ENCODE peak calls at places on chromosome 6, in six cellular contexts. F is DND-41; Q is CD4-positive, alpha-beta T cell; J is ovary; M is mesendoderm; E is brain microvascular endothelial cell. K is an unnamed sample.

GRCh38 chr6:21001736-21002135 is 467.5 kb downstream of the CDKAL1 start:
- DNase-seq in E (no peak), Q (no peak), M (no peak), J (no peak), F (no peak), K (no peak)

GRCh38 chr6:157625764-157626163 is 197.3 kb upstream of the SNX9 start:
- DNase-seq in E (peak; percentile 44), Q (no peak), M (no peak), J (no peak), F (no peak), K (no peak)

GRCh38 chr6:151961809-151962208 is 154.3 kb downstream of the ESR1 start:
- DNase-seq in M (no peak), E (no peak), Q (no peak), F (no peak), J (no peak), K (no peak)

GRCh38 chr6:39416728-39417127 is 94.2 kb upstream of the KCNK16 start:
- DNase-seq in M (peak; percentile 90), Q (no peak), F (no peak), J (no peak), E (peak; percentile 77), K (no peak)

GRCh38 chr6:25579902-25580495 is 72.0 kb upstream of the SCGN start:
- DNase-seq in J (no peak), E (no peak), Q (no peak), M (no peak), F (peak; percentile 26), K (no peak)

GRCh38 chr6:142885182-142885867 is 59.7 kb downstream of the HIVEP2 start:
- DNase-seq in F (no peak), E (peak; percentile 99), Q (no peak), J (peak; percentile 43), M (peak; percentile 98), K (peak; percentile 90)

GRCh38 chr6:107815846-107816245 is 8.3 kb downstream of the SCML4 start:
- DNase-seq in E (no peak), F (no peak), M (no peak), J (no peak), Q (no peak), K (no peak)

GRCh38 chr6:87820343-87820984 is 118.4 kb upstream of the AKIRIN2 start:
- DNase-seq in J (no peak), Q (no peak), E (no peak), F (no peak), M (no peak), K (no peak)

GRCh38 chr6:125207956-125208355 is 54.4 kb downstream of the TPD52L1 start:
- DNase-seq in F (no peak), J (no peak), E (no peak), M (no peak), Q (no peak), K (no peak)

GRCh38 chr6:140915001-140915950 is 1217.4 kb upstream of the GJE1 start:
- DNase-seq in F (no peak), Q (no peak), J (no peak), M (no peak), E (no peak), K (no peak)

GRCh38 chr6:13544454-13545186 is 29.8 kb upstream of the SIRT5 start:
- DNase-seq in F (no peak), J (no peak), E (no peak), Q (no peak), M (no peak), K (no peak)

GRCh38 chr6:113564401-113565161 is 292.6 kb upstream of the MARCKS start:
- DNase-seq in Q (no peak), F (no peak), M (peak; percentile 97), E (peak; percentile 93), J (peak; percentile 67), K (no peak)

GRCh38 chr6:3882865-3883264 is 33.7 kb downstream of the FAM50B start:
- DNase-seq in Q (no peak), M (no peak), E (no peak), F (no peak), J (no peak), K (no peak)

GRCh38 chr6:16725145-16725864 is 36.0 kb downstream of the ATXN1 start:
- DNase-seq in F (no peak), M (no peak), E (no peak), Q (no peak), J (no peak), K (no peak)

GRCh38 chr6:106556368-106556960 is 72.8 kb downstream of the RTN4IP1 start:
- DNase-seq in E (no peak), Q (no peak), F (no peak), M (no peak), J (no peak), K (peak; percentile 46)

GRCh38 chr6:74579794-74580193 is 626.1 kb downstream of the COL12A1 start:
- DNase-seq in M (no peak), J (no peak), E (no peak), Q (no peak), F (no peak), K (no peak)

GRCh38 chr6:39178235-39178634 is 51.0 kb downstream of the KCNK5 start:
- DNase-seq in F (no peak), M (no peak), E (no peak), J (no peak), Q (no peak), K (no peak)

GRCh38 chr6:27834384-27834783 is 77.8 kb downstream of the OR2B2 start:
- DNase-seq in Q (no peak), E (no peak), J (no peak), M (no peak), F (no peak), K (no peak)

GRCh38 chr6:142820336-142821016 is 124.5 kb downstream of the HIVEP2 start:
- DNase-seq in Q (no peak), J (no peak), E (no peak), F (no peak), M (no peak), K (no peak)

GRCh38 chr6:142856857-142857608 is 87.9 kb downstream of the HIVEP2 start:
- DNase-seq in M (no peak), J (no peak), E (no peak), Q (no peak), F (peak; percentile 52), K (peak; percentile 55)

GRCh38 chr6:127146935-127147334 is 28.5 kb downstream of the RSPO3 start:
- DNase-seq in J (no peak), Q (no peak), M (peak; percentile 72), E (peak; percentile 91), F (no peak), K (no peak)

GRCh38 chr6:22925920-22926587 is 356.7 kb downstream of the HDGFL1 start:
- DNase-seq in J (no peak), M (no peak), F (no peak), Q (no peak), E (no peak), K (no peak)

DNA sequence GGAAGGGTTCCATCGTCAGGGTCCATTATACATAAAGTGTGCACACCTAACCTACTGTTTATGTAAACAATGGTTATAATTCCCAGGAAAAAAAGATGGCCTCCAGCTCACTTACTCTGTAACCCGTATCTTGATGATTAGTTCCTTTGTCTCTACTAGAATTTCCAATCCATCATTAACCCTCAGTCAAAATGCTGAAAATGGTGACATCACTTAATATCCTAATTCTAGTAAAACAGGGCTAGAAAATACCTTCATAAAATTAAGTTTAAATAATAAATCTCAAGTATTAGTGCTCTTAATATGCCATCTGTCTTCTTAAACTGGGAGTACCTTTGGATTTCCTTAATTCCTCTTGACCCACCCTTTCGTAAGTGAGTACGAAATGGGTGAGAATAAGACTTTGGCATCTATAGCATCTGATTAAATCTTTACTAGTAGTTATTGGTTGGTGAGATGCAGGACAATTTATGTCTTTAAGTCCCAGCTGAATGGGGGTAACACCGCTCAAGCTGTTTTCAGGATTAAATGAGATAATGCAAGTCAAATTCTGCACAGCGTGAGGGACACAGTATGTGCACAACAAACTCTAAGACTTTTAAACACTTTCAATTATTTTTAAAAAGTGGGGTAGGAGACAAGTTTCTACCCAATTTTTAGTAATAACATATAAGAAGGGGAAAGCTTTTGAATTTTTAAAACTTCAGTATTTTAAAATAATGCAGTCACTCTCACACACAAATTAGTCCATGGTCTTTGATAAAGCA is 1.6 kb downstream of the HMGN3 start:
- DNase-seq in Q (no peak), F (no peak), E (no peak), M (no peak), J (no peak), K (no peak)
- H3K27ac ChIP-seq in Q (no peak overlapping the region), F (peak overlapping the region; percentile 90), E (peak overlapping the region; percentile 81), M (no peak overlapping the region), J (no peak overlapping the region), K (no peak overlapping the region)

GRCh38 chr6:117441824-117442264 is 16.1 kb upstream of the ROS1 start:
- DNase-seq in Q (no peak), F (no peak), M (no peak), J (no peak), E (no peak), K (no peak)
- H3K27ac ChIP-seq in Q (no peak overlapping the region), F (no peak overlapping the region), M (no peak overlapping the region), J (no peak overlapping the region), E (peak overlapping the region; percentile 49), K (no peak overlapping the region)

GRCh38 chr6:82410151-82410621 is 46.6 kb downstream of the TPBG start:
- DNase-seq in M (no peak), F (no peak), E (peak; percentile 84), J (no peak), Q (no peak), K (no peak)
- H3K27ac ChIP-seq in M (no peak overlapping the region), F (no peak overlapping the region), E (no peak overlapping the region), J (no peak overlapping the region), Q (no peak overlapping the region), K (no peak overlapping the region)

GRCh38 chr6:36934868-36935267 is 19.7 kb upstream of the PI16 start:
- DNase-seq in F (no peak), J (no peak), E (no peak), Q (no peak), M (no peak), K (no peak)

GRCh38 chr6:36938536-36938935 is 16.0 kb upstream of the PI16 start:
- DNase-seq in J (no peak), E (peak; percentile 98), M (no peak), F (no peak), Q (no peak), K (no peak)

GRCh38 chr6:36940027-36940426 is 14.5 kb upstream of the PI16 start:
- DNase-seq in J (no peak), F (no peak), M (no peak), Q (no peak), E (no peak), K (no peak)

GRCh38 chr6:36936824-36937223 is 17.7 kb upstream of the PI16 start:
- DNase-seq in F (no peak), M (no peak), E (no peak), J (no peak), Q (no peak), K (no peak)

GRCh38 chr6:36937896-36938295 is 16.6 kb upstream of the PI16 start:
- DNase-seq in Q (no peak), M (no peak), F (no peak), E (no peak), J (no peak), K (no peak)
- H3K27ac ChIP-seq in Q (no peak overlapping the region), M (no peak overlapping the region), F (no peak overlapping the region), E (peak overlapping the region; percentile 92), J (no peak overlapping the region), K (no peak overlapping the region)

GRCh38 chr6:139336994-139337393 is 37.5 kb downstream of the CITED2 start:
- DNase-seq in M (no peak), J (no peak), E (no peak), F (no peak), Q (no peak), K (no peak)

GRCh38 chr6:139336488-139336887 is 38.0 kb downstream of the CITED2 start:
- DNase-seq in M (no peak), E (no peak), F (no peak), J (peak; percentile 70), Q (no peak), K (no peak)

GRCh38 chr6:139337830-139338229 is 36.6 kb downstream of the CITED2 start:
- DNase-seq in F (no peak), J (no peak), Q (no peak), E (no peak), M (no peak), K (no peak)

GRCh38 chr6:139335447-139336210 is 38.8 kb downstream of the CITED2 start:
- DNase-seq in Q (no peak), J (no peak), F (no peak), E (no peak), M (no peak), K (no peak)

GRCh38 chr6:139334791-139335446 is 39.5 kb downstream of the CITED2 start:
- DNase-seq in Q (no peak), F (no peak), J (no peak), M (no peak), E (peak; percentile 67), K (no peak)
- H3K27ac ChIP-seq in Q (no peak overlapping the region), F (no peak overlapping the region), J (no peak overlapping the region), M (no peak overlapping the region), E (peak overlapping the region; percentile 66), K (no peak overlapping the region)